ENCODE peak calls at places on chromosomes 5 and 9, in seven cellular contexts. One of them, this sample, is unnamed.

GRCh38 chr5:176353533-176353932 is 8.0 kb downstream of the KIAA1191 start:
- DNase-seq in endothelial cell: no peak
- DNase-seq in iPS-NIHi11: no peak
- DNase-seq in anterior cingulate cortex: no peak
- DNase-seq in substantia nigra: no peak
- DNase-seq in Caco-2: no peak
- DNase-seq in stimulated activated CD4-positive, alpha-beta T cell treated with anti-CD3 and anti-CD28 coated beads, Interleukin-15, amount 100 ng/mL, for 1 hour: no peak
- DNase-seq in this sample: no peak

GRCh38 chr5:96133337-96134094 is 171.9 kb upstream of the ELL2 start:
- DNase-seq in endothelial cell: no peak
- DNase-seq in substantia nigra: no peak
- DNase-seq in stimulated activated CD4-positive, alpha-beta T cell treated with anti-CD3 and anti-CD28 coated beads, Interleukin-15, amount 100 ng/mL, for 1 hour: no peak
- DNase-seq in Caco-2: no peak
- DNase-seq in anterior cingulate cortex: no peak
- DNase-seq in iPS-NIHi11: no peak
- DNase-seq in this sample: no peak

GRCh38 chr5:62341783-62342475 is 35.9 kb downstream of the KIF2A start:
- DNase-seq in anterior cingulate cortex: no peak
- DNase-seq in endothelial cell: no peak
- DNase-seq in iPS-NIHi11: no peak
- DNase-seq in Caco-2: no peak
- DNase-seq in stimulated activated CD4-positive, alpha-beta T cell treated with anti-CD3 and anti-CD28 coated beads, Interleukin-15, amount 100 ng/mL, for 1 hour: no peak
- DNase-seq in substantia nigra: no peak
- DNase-seq in this sample: no peak

GRCh38 chr9:127418037-127418471 is 6.1 kb upstream of the ZNF79 start:
- DNase-seq in iPS-NIHi11: peak
- DNase-seq in anterior cingulate cortex: no peak
- DNase-seq in Caco-2: peak
- DNase-seq in substantia nigra: no peak
- DNase-seq in endothelial cell: peak
- DNase-seq in stimulated activated CD4-positive, alpha-beta T cell treated with anti-CD3 and anti-CD28 coated beads, Interleukin-15, amount 100 ng/mL, for 1 hour: no peak
- DNase-seq in this sample: peak

GRCh38 chr5:157918811-157919742 is 60.1 kb upstream of the CLINT1 start:
- DNase-seq in stimulated activated CD4-positive, alpha-beta T cell treated with anti-CD3 and anti-CD28 coated beads, Interleukin-15, amount 100 ng/mL, for 1 hour: no peak
- DNase-seq in Caco-2: no peak
- DNase-seq in endothelial cell: no peak
- DNase-seq in substantia nigra: no peak
- DNase-seq in iPS-NIHi11: no peak
- DNase-seq in anterior cingulate cortex: no peak
- DNase-seq in this sample: no peak

GRCh38 chr5:151585970-151586369 is 5.2 kb downstream of the FAT2 start:
- DNase-seq in Caco-2: no peak
- DNase-seq in endothelial cell: no peak
- DNase-seq in iPS-NIHi11: no peak
- DNase-seq in anterior cingulate cortex: no peak
- DNase-seq in stimulated activated CD4-positive, alpha-beta T cell treated with anti-CD3 and anti-CD28 coated beads, Interleukin-15, amount 100 ng/mL, for 1 hour: no peak
- DNase-seq in substantia nigra: no peak
- DNase-seq in this sample: no peak

GRCh38 chr9:33976414-33976813 is 72.3 kb downstream of the UBAP2 start:
- DNase-seq in anterior cingulate cortex: no peak
- DNase-seq in stimulated activated CD4-positive, alpha-beta T cell treated with anti-CD3 and anti-CD28 coated beads, Interleukin-15, amount 100 ng/mL, for 1 hour: no peak
- DNase-seq in endothelial cell: no peak
- DNase-seq in Caco-2: no peak
- DNase-seq in iPS-NIHi11: no peak
- DNase-seq in substantia nigra: no peak
- DNase-seq in this sample: no peak

GRCh38 chr5:172322028-172322965 is 38.7 kb upstream of the UBTD2 start:
- DNase-seq in iPS-NIHi11: no peak
- DNase-seq in substantia nigra: no peak
- DNase-seq in Caco-2: no peak
- DNase-seq in stimulated activated CD4-positive, alpha-beta T cell treated with anti-CD3 and anti-CD28 coated beads, Interleukin-15, amount 100 ng/mL, for 1 hour: no peak
- DNase-seq in anterior cingulate cortex: no peak
- DNase-seq in endothelial cell: no peak
- DNase-seq in this sample: peak

GRCh38 chr5:16628376-16628775 is 11.6 kb upstream of the RETREG1 start:
- DNase-seq in Caco-2: peak
- DNase-seq in substantia nigra: no peak
- DNase-seq in anterior cingulate cortex: no peak
- DNase-seq in iPS-NIHi11: no peak
- DNase-seq in stimulated activated CD4-positive, alpha-beta T cell treated with anti-CD3 and anti-CD28 coated beads, Interleukin-15, amount 100 ng/mL, for 1 hour: no peak
- DNase-seq in endothelial cell: no peak
- DNase-seq in this sample: no peak

GRCh38 chr9:136052433-136052880 is 42.6 kb downstream of the NACC2 start:
- DNase-seq in iPS-NIHi11: peak
- DNase-seq in Caco-2: no peak
- DNase-seq in endothelial cell: no peak
- DNase-seq in substantia nigra: peak
- DNase-seq in stimulated activated CD4-positive, alpha-beta T cell treated with anti-CD3 and anti-CD28 coated beads, Interleukin-15, amount 100 ng/mL, for 1 hour: no peak
- DNase-seq in anterior cingulate cortex: peak
- DNase-seq in this sample: peak

This sample was measured in DMS53.